ENCODE peak calls at places on chromosomes 1 and 21, in seven cellular contexts. G is body of pancreas, H is tibial nerve, W is dorsolateral prefrontal cortex, M is heart left ventricle, X is cardiac fibroblast, U is IMR-90. B is an unnamed sample.

GRCh38 chr1:238129677-238130076 is 239.0 kb upstream of the ZP4 start:
- DNase-seq in W (no peak), U (no peak), H (no peak), X (no peak), G (no peak), M (no peak), B (no peak)

GRCh38 chr1:111745670-111746613 is 6.7 kb upstream of the INKA2 start:
- DNase-seq in X (no peak), M (no peak), G (no peak), H (no peak), W (no peak), U (no peak), B (no peak)

GRCh38 chr1:64934115-64934880 is 32.1 kb downstream of the JAK1 start:
- DNase-seq in H (peak; percentile 48), G (no peak), U (peak; percentile 82), W (no peak), M (no peak), X (peak; percentile 81), B (peak; percentile 91)

GRCh38 chr1:110829955-110830553 is 42.9 kb upstream of the CD53 start:
- DNase-seq in W (no peak), X (peak; percentile 15), H (no peak), M (no peak), G (no peak), U (peak; percentile 17), B (peak; percentile 8)

GRCh38 chr1:245155186-245156040 is 628 bp downstream of the KIF26B start:
- DNase-seq in M (no peak), H (no peak), W (no peak), G (no peak), U (peak; percentile 15), X (no peak), B (no peak)

GRCh38 chr1:2628933-2629626 is 3.7 kb downstream of the MMEL1 start:
- DNase-seq in U (no peak), W (no peak), H (no peak), M (no peak), G (no peak), X (no peak), B (no peak)

GRCh38 chr1:8448906-8449661 is 131.2 kb downstream of the SLC45A1 start:
- DNase-seq in M (no peak), G (no peak), X (peak; percentile 51), U (peak; percentile 63), H (no peak), W (no peak), B (peak; percentile 78)

GRCh38 chr1:89998306-89998705 is 3.4 kb downstream of the ZNF326 start:
- DNase-seq in G (no peak), X (peak; percentile 16), U (peak; percentile 34), W (no peak), H (no peak), M (no peak), B (peak; percentile 18)

GRCh38 chr1:33430751-33431593 is at the start of gene PHC2:
- DNase-seq in G (peak; percentile 98), H (peak; percentile 97), M (peak; percentile 97), X (peak; percentile 96), U (peak; percentile 94), W (peak; percentile 100), B (peak; percentile 96)

GRCh38 chr1:33429332-33429731 is 1.6 kb downstream of the PHC2 start:
- DNase-seq in X (no peak), G (no peak), H (no peak), W (no peak), U (no peak), M (no peak), B (no peak)

GRCh38 chr1:33426906-33427305 is 4.0 kb downstream of the PHC2 start:
- DNase-seq in M (no peak), U (no peak), H (no peak), X (no peak), W (no peak), G (no peak), B (peak; percentile 30)

GRCh38 chr1:33429846-33430750 is 797 bp downstream of the PHC2 start:
- DNase-seq in U (no peak), G (peak; percentile 54), X (peak; percentile 29), M (peak; percentile 40), H (no peak), W (no peak), B (peak; percentile 29)

DNA sequence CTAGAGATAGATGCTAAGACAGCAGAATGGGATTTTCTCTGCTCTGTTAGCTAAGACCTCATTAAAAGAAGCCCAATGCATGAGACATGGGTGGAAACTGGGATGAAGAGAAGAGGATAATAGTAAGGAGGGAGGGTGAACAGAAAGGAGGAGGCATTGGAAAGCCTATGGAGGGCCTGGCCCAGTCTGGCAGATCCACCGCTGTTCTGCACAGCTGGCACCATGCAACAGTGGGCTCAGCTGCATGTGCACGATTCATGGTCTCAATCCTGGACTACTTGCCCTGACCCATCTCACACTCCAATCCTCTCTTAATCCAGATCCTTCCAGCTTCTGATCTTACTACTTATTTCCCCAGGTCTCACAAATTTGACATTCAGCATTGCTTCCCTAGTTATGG is 2.2 kb downstream of the PHC2 start:
- DNase-seq in G (no peak), M (no peak), W (no peak), U (no peak), X (no peak), H (no peak), B (no peak)
- H3K4me3 ChIP-seq in G (no peak overlapping the region), M (no peak overlapping the region), W (peak overlapping the region; percentile 89), U (no peak overlapping the region), X (no peak overlapping the region), H (no peak overlapping the region), B (peak overlapping the region; percentile 66)

DNA sequence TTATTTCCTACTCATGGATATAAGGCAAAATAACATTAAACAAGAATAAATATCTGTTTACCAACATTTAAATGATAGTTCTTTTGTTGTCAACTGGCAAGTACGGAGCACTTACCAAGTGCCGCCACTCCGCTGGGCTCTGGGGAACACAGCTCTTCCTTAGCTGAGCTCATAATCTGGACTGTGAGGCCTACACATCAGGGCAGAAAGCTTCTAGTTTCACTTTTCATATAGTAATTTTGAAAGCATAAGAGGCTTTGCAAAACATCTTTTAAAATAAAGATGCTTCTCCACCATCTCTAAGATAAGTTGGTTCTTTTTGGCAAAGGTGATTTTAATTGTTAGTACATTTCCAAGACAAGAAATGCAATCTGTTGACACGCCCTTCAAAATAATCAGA is 239.6 kb upstream of the C1orf105 start:
- DNase-seq in H (peak; percentile 31), U (peak; percentile 70), G (no peak), W (peak; percentile 26), X (peak; percentile 69), M (peak; percentile 48), B (peak; percentile 82)
- H3K4me3 ChIP-seq in H (peak overlapping the region; percentile 10), U (peak overlapping the region; percentile 52), G (no peak overlapping the region), W (peak overlapping the region; percentile 27), X (no peak overlapping the region), M (peak overlapping the region; percentile 7), B (peak overlapping the region; percentile 26)

GRCh38 chr1:241391926-241392710 is 35.1 kb upstream of the RGS7 start:
- DNase-seq in W (no peak), X (no peak), H (no peak), G (no peak), U (peak; percentile 37), M (no peak), B (no peak)

GRCh38 chr1:241387216-241387615 is 30.2 kb upstream of the RGS7 start:
- DNase-seq in U (no peak), X (no peak), M (no peak), W (no peak), G (no peak), H (no peak), B (no peak)
- H3K4me3 ChIP-seq in U (no peak overlapping the region), X (no peak overlapping the region), M (no peak overlapping the region), W (no peak overlapping the region), G (no peak overlapping the region), H (no peak overlapping the region), B (no peak overlapping the region)

DNA sequence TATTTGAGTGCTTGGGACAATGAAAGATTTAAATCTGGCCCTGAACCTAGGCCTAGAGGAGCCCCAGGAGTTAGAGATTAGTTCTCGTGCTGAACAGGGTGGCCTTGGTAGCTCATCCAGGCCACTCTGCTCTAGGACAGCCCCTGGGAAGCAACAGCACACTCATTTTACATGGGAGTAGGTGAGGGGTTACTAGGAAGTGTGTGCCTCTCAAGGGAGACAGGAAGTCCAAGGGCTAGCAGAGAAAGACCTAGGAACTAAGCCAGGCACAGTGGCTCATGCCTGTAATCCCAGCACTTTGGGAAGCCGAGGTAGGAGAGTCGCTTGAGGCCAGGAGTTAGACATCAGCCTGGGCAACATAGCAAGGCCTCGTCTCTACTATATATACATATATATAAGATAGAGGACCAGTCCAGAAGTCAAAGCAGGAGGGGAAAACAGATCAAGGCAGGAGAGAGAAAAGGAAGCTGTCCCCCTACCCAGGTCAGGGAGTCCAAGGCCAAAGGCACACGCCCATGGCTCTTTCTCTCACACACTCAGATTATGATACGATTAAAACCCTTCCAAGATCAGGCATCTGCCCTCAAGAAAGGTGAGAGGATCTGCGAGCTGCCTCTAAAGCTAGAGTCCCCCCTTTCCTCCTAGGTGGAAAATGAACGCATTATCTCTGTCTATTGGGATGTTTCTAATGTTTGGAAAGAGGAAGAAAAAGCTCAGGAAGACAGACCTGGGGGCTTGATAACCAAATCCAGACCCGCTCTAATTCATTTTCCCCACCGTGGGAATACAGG is 7.8 kb downstream of the PAFAH2 start:
- DNase-seq in G (no peak), W (no peak), M (no peak), X (peak; percentile 38), U (peak; percentile 12), H (no peak), B (no peak)
- H3K4me3 ChIP-seq in G (no peak overlapping the region), W (no peak overlapping the region), M (peak overlapping the region; percentile 7), X (no peak overlapping the region), U (no peak overlapping the region), H (no peak overlapping the region), B (no peak overlapping the region)

GRCh38 chr21:24424786-24425185 is 1182.5 kb downstream of the MRPL39 start:
- DNase-seq in M (no peak), G (no peak), X (no peak), H (no peak), W (no peak), U (no peak), B (no peak)

GRCh38 chr21:24428539-24429186 is 1178.6 kb downstream of the MRPL39 start:
- DNase-seq in U (no peak), W (no peak), X (no peak), M (no peak), G (no peak), H (no peak), B (no peak)
- H3K4me3 ChIP-seq in U (no peak overlapping the region), W (peak overlapping the region; percentile 35), X (no peak overlapping the region), M (peak overlapping the region; percentile 9), G (no peak overlapping the region), H (peak overlapping the region; percentile 33), B (peak overlapping the region; percentile 27)

B was measured in fibroblast of villous mesenchyme.